ENCODE peak calls at places on chromosome X, in six cellular contexts. One of them, this sample, is unnamed.

GRCh38 chrX:29617276-29617675 is 598.1 kb upstream of the MAGEB2 start:
- DNase-seq in IMR-90: peak
- DNase-seq in brain microvascular endothelial cell: peak
- DNase-seq in right cardiac atrium: no peak
- DNase-seq in fibroblast of mammary gland: peak
- DNase-seq in psoas muscle: no peak
- DNase-seq in this sample: peak

GRCh38 chrX:155134255-155134654 is 62.9 kb downstream of the BRCC3 start:
- DNase-seq in fibroblast of mammary gland: no peak
- DNase-seq in psoas muscle: no peak
- DNase-seq in IMR-90: no peak
- DNase-seq in right cardiac atrium: peak
- DNase-seq in brain microvascular endothelial cell: no peak
- DNase-seq in this sample: no peak

GRCh38 chrX:21305799-21306336 is 68.3 kb upstream of the CNKSR2 start:
- DNase-seq in psoas muscle: no peak
- DNase-seq in brain microvascular endothelial cell: no peak
- DNase-seq in fibroblast of mammary gland: no peak
- DNase-seq in right cardiac atrium: no peak
- DNase-seq in IMR-90: no peak
- DNase-seq in this sample: no peak

GRCh38 chrX:153981771-153982533 is 9.4 kb downstream of the TMEM187 start:
- DNase-seq in psoas muscle: peak
- DNase-seq in brain microvascular endothelial cell: no peak
- DNase-seq in IMR-90: no peak
- DNase-seq in right cardiac atrium: peak
- DNase-seq in fibroblast of mammary gland: peak
- DNase-seq in this sample: no peak

GRCh38 chrX:16839852-16840460 is 30.2 kb downstream of the RBBP7 start:
- DNase-seq in fibroblast of mammary gland: peak
- DNase-seq in brain microvascular endothelial cell: peak
- DNase-seq in psoas muscle: no peak
- DNase-seq in right cardiac atrium: no peak
- DNase-seq in IMR-90: peak
- DNase-seq in this sample: no peak

GRCh38 chrX:152465132-152465531 is 14.0 kb upstream of the GABRA3 start:
- DNase-seq in right cardiac atrium: no peak
- DNase-seq in fibroblast of mammary gland: no peak
- DNase-seq in IMR-90: no peak
- DNase-seq in brain microvascular endothelial cell: no peak
- DNase-seq in psoas muscle: no peak
- DNase-seq in this sample: no peak

GRCh38 chrX:84248226-84248625 is 60.2 kb upstream of the RPS6KA6 start:
- DNase-seq in brain microvascular endothelial cell: peak
- DNase-seq in psoas muscle: no peak
- DNase-seq in right cardiac atrium: no peak
- DNase-seq in IMR-90: peak
- DNase-seq in fibroblast of mammary gland: peak
- DNase-seq in this sample: no peak

GRCh38 chrX:150805736-150806135 is 92.7 kb downstream of the CD99L2 start:
- DNase-seq in psoas muscle: no peak
- DNase-seq in brain microvascular endothelial cell: no peak
- DNase-seq in right cardiac atrium: no peak
- DNase-seq in IMR-90: peak
- DNase-seq in fibroblast of mammary gland: no peak
- DNase-seq in this sample: no peak

GRCh38 chrX:39740078-39740477 is 357.7 kb downstream of the BCOR start:
- DNase-seq in psoas muscle: no peak
- DNase-seq in brain microvascular endothelial cell: no peak
- DNase-seq in right cardiac atrium: no peak
- DNase-seq in fibroblast of mammary gland: no peak
- DNase-seq in IMR-90: no peak
- DNase-seq in this sample: no peak

GRCh38 chrX:31420711-31421151 is 348.9 kb upstream of the FTHL17 start:
- DNase-seq in psoas muscle: no peak
- DNase-seq in IMR-90: peak
- DNase-seq in right cardiac atrium: no peak
- DNase-seq in brain microvascular endothelial cell: no peak
- DNase-seq in fibroblast of mammary gland: peak
- DNase-seq in this sample: peak

GRCh38 chrX:109911046-109911445 is 91.9 kb upstream of the TMEM164 start:
- DNase-seq in psoas muscle: no peak
- DNase-seq in brain microvascular endothelial cell: no peak
- DNase-seq in IMR-90: no peak
- DNase-seq in right cardiac atrium: no peak
- DNase-seq in fibroblast of mammary gland: peak
- DNase-seq in this sample: no peak

GRCh38 chrX:97841544-97842179 is 958.0 kb downstream of the RPA4 start:
- DNase-seq in fibroblast of mammary gland: no peak
- DNase-seq in IMR-90: no peak
- DNase-seq in brain microvascular endothelial cell: no peak
- DNase-seq in psoas muscle: peak
- DNase-seq in right cardiac atrium: peak
- DNase-seq in this sample: no peak

GRCh38 chrX:102835504-102836146 is 101.4 kb upstream of the RAB40AL start:
- DNase-seq in right cardiac atrium: no peak
- DNase-seq in psoas muscle: no peak
- DNase-seq in IMR-90: peak
- DNase-seq in brain microvascular endothelial cell: peak
- DNase-seq in fibroblast of mammary gland: peak
- DNase-seq in this sample: no peak

GRCh38 chrX:18286322-18286831 is 65.7 kb upstream of the BEND2 start:
- DNase-seq in psoas muscle: no peak
- DNase-seq in fibroblast of mammary gland: no peak
- DNase-seq in IMR-90: no peak
- DNase-seq in brain microvascular endothelial cell: no peak
- DNase-seq in right cardiac atrium: no peak
- DNase-seq in this sample: no peak

GRCh38 chrX:2412131-2412530 is 88.6 kb downstream of the DHRSX start:
- DNase-seq in psoas muscle: no peak
- DNase-seq in brain microvascular endothelial cell: no peak
- DNase-seq in right cardiac atrium: no peak
- DNase-seq in fibroblast of mammary gland: no peak
- DNase-seq in IMR-90: no peak
- DNase-seq in this sample: no peak

GRCh38 chrX:108947205-108947604 is 210.8 kb upstream of the IRS4 start:
- DNase-seq in psoas muscle: no peak
- DNase-seq in brain microvascular endothelial cell: no peak
- DNase-seq in IMR-90: no peak
- DNase-seq in fibroblast of mammary gland: no peak
- DNase-seq in right cardiac atrium: no peak
- DNase-seq in this sample: no peak

GRCh38 chrX:41661366-41662095 is 27.2 kb upstream of the GPR34 start:
- DNase-seq in fibroblast of mammary gland: peak
- DNase-seq in IMR-90: peak
- DNase-seq in right cardiac atrium: no peak
- DNase-seq in psoas muscle: no peak
- DNase-seq in brain microvascular endothelial cell: no peak
- DNase-seq in this sample: no peak

GRCh38 chrX:38973327-38973726 is 172.1 kb downstream of the MID1IP1 start:
- DNase-seq in right cardiac atrium: no peak
- DNase-seq in fibroblast of mammary gland: peak
- DNase-seq in IMR-90: peak
- DNase-seq in psoas muscle: no peak
- DNase-seq in brain microvascular endothelial cell: no peak
- DNase-seq in this sample: no peak

GRCh38 chrX:12396584-12396983 is 258.3 kb downstream of the FRMPD4 start:
- DNase-seq in psoas muscle: no peak
- DNase-seq in IMR-90: no peak
- DNase-seq in right cardiac atrium: no peak
- DNase-seq in brain microvascular endothelial cell: no peak
- DNase-seq in fibroblast of mammary gland: no peak
- DNase-seq in this sample: no peak

GRCh38 chrX:109830704-109831206 is 97.7 kb upstream of the ACSL4 start:
- DNase-seq in psoas muscle: no peak
- DNase-seq in IMR-90: peak
- DNase-seq in fibroblast of mammary gland: peak
- DNase-seq in brain microvascular endothelial cell: no peak
- DNase-seq in right cardiac atrium: no peak
- DNase-seq in this sample: peak

GRCh38 chrX:20140410-20140809 is 1.2 kb downstream of the EIF1AX start:
- DNase-seq in IMR-90: no peak
- DNase-seq in right cardiac atrium: no peak
- DNase-seq in psoas muscle: no peak
- DNase-seq in brain microvascular endothelial cell: no peak
- DNase-seq in fibroblast of mammary gland: no peak
- DNase-seq in this sample: no peak

GRCh38 chrX:110748256-110748811 is 47.3 kb downstream of the CHRDL1 start:
- DNase-seq in right cardiac atrium: no peak
- DNase-seq in brain microvascular endothelial cell: no peak
- DNase-seq in psoas muscle: no peak
- DNase-seq in IMR-90: no peak
- DNase-seq in fibroblast of mammary gland: no peak
- DNase-seq in this sample: no peak

GRCh38 chrX:153727108-153727931 is 2.7 kb downstream of the ABCD1 start:
- DNase-seq in psoas muscle: peak
- DNase-seq in brain microvascular endothelial cell: no peak
- DNase-seq in IMR-90: no peak
- DNase-seq in right cardiac atrium: peak
- DNase-seq in fibroblast of mammary gland: no peak
- DNase-seq in this sample: no peak

GRCh38 chrX:102968216-102968615 is 31.1 kb downstream of the RAB40AL start:
- DNase-seq in psoas muscle: no peak
- DNase-seq in IMR-90: no peak
- DNase-seq in fibroblast of mammary gland: no peak
- DNase-seq in right cardiac atrium: no peak
- DNase-seq in brain microvascular endothelial cell: no peak
- DNase-seq in this sample: no peak

GRCh38 chrX:47502591-47503222 is 19.7 kb upstream of the ZNF41 start:
- DNase-seq in right cardiac atrium: no peak
- DNase-seq in fibroblast of mammary gland: peak
- DNase-seq in psoas muscle: no peak
- DNase-seq in IMR-90: peak
- DNase-seq in brain microvascular endothelial cell: no peak
- DNase-seq in this sample: no peak

GRCh38 chrX:149453030-149453429 is 52.1 kb downstream of the IDS start:
- DNase-seq in psoas muscle: no peak
- DNase-seq in right cardiac atrium: no peak
- DNase-seq in IMR-90: peak
- DNase-seq in fibroblast of mammary gland: peak
- DNase-seq in brain microvascular endothelial cell: peak
- DNase-seq in this sample: no peak

GRCh38 chrX:16838202-16839066 is 31.7 kb downstream of the RBBP7 start:
- DNase-seq in brain microvascular endothelial cell: peak
- DNase-seq in IMR-90: peak
- DNase-seq in right cardiac atrium: no peak
- DNase-seq in psoas muscle: peak
- DNase-seq in fibroblast of mammary gland: peak
- DNase-seq in this sample: peak

GRCh38 chrX:20197641-20198210 is 56.1 kb upstream of the EIF1AX start:
- DNase-seq in right cardiac atrium: no peak
- DNase-seq in fibroblast of mammary gland: no peak
- DNase-seq in IMR-90: peak
- DNase-seq in psoas muscle: no peak
- DNase-seq in brain microvascular endothelial cell: no peak
- DNase-seq in this sample: no peak

GRCh38 chrX:1902901-1903379 is 288.1 kb downstream of the ASMT start:
- DNase-seq in IMR-90: no peak
- DNase-seq in right cardiac atrium: no peak
- DNase-seq in psoas muscle: no peak
- DNase-seq in fibroblast of mammary gland: no peak
- DNase-seq in brain microvascular endothelial cell: no peak
- DNase-seq in this sample: no peak

GRCh38 chrX:70332600-70332999 is 42.7 kb downstream of the KIF4A start:
- DNase-seq in fibroblast of mammary gland: no peak
- DNase-seq in psoas muscle: no peak
- DNase-seq in brain microvascular endothelial cell: no peak
- DNase-seq in IMR-90: no peak
- DNase-seq in right cardiac atrium: no peak
- DNase-seq in this sample: no peak

GRCh38 chrX:9293051-9293496 is 171.8 kb upstream of the TBL1X start:
- DNase-seq in IMR-90: no peak
- DNase-seq in right cardiac atrium: no peak
- DNase-seq in fibroblast of mammary gland: no peak
- DNase-seq in psoas muscle: no peak
- DNase-seq in brain microvascular endothelial cell: no peak
- DNase-seq in this sample: no peak

GRCh38 chrX:100615015-100615414 is 21.6 kb downstream of the TSPAN6 start:
- DNase-seq in brain microvascular endothelial cell: peak
- DNase-seq in psoas muscle: no peak
- DNase-seq in fibroblast of mammary gland: peak
- DNase-seq in right cardiac atrium: no peak
- DNase-seq in IMR-90: peak
- DNase-seq in this sample: peak

GRCh38 chrX:43559643-43560042 is 96.5 kb upstream of the MAOA start:
- DNase-seq in brain microvascular endothelial cell: peak
- DNase-seq in IMR-90: peak
- DNase-seq in right cardiac atrium: no peak
- DNase-seq in fibroblast of mammary gland: peak
- DNase-seq in psoas muscle: no peak
- DNase-seq in this sample: no peak

GRCh38 chrX:131812847-131813825 is 210.0 kb upstream of the STK26 start:
- DNase-seq in fibroblast of mammary gland: peak
- DNase-seq in brain microvascular endothelial cell: peak
- DNase-seq in right cardiac atrium: peak
- DNase-seq in IMR-90: peak
- DNase-seq in psoas muscle: peak
- DNase-seq in this sample: peak
- H3K4me3 ChIP-seq in fibroblast of mammary gland: peak
- H3K4me3 ChIP-seq in brain microvascular endothelial cell: peak
- H3K4me3 ChIP-seq in right cardiac atrium: peak
- H3K4me3 ChIP-seq in IMR-90: peak
- H3K4me3 ChIP-seq in psoas muscle: peak
- H3K4me3 ChIP-seq in this sample: peak

GRCh38 chrX:136878423-136878822 is 2.1 kb downstream of the RBMX start:
- DNase-seq in IMR-90: no peak
- DNase-seq in psoas muscle: no peak
- DNase-seq in brain microvascular endothelial cell: no peak
- DNase-seq in fibroblast of mammary gland: no peak
- DNase-seq in right cardiac atrium: no peak
- DNase-seq in this sample: no peak
- H3K4me3 ChIP-seq in IMR-90: peak
- H3K4me3 ChIP-seq in psoas muscle: peak
- H3K4me3 ChIP-seq in brain microvascular endothelial cell: peak
- H3K4me3 ChIP-seq in fibroblast of mammary gland: peak
- H3K4me3 ChIP-seq in right cardiac atrium: peak
- H3K4me3 ChIP-seq in this sample: peak

GRCh38 chrX:55794420-55794819 is 76.9 kb downstream of the RRAGB start:
- DNase-seq in right cardiac atrium: no peak
- DNase-seq in fibroblast of mammary gland: no peak
- DNase-seq in brain microvascular endothelial cell: no peak
- DNase-seq in psoas muscle: no peak
- DNase-seq in IMR-90: no peak
- DNase-seq in this sample: no peak
- H3K4me3 ChIP-seq in right cardiac atrium: no peak
- H3K4me3 ChIP-seq in fibroblast of mammary gland: no peak
- H3K4me3 ChIP-seq in brain microvascular endothelial cell: no peak
- H3K4me3 ChIP-seq in psoas muscle: no peak
- H3K4me3 ChIP-seq in IMR-90: no peak
- H3K4me3 ChIP-seq in this sample: no peak

DNA sequence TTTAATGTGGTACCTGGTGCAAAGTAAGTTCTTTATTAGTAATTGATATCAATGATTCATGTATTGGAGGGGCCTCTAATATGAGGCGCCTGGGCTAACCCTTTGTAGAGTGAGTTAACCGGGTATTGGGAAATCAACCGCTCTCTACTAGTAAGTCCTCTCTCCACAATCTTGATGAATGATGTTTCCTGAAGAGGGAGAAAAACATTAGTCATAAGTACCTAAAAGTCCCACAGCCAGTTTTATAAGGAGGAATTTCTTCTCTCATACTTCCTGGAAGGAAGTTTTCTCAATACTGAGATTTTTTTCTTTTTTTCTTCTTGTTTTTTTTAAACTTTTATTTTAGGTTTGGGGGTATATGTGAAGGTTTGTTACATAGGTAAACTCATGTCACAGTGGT is 62.3 kb downstream of the AGTR2 start:
- DNase-seq in psoas muscle: no peak
- DNase-seq in fibroblast of mammary gland: peak
- DNase-seq in IMR-90: peak
- DNase-seq in right cardiac atrium: no peak
- DNase-seq in brain microvascular endothelial cell: peak
- DNase-seq in this sample: peak
- H3K4me3 ChIP-seq in psoas muscle: no peak
- H3K4me3 ChIP-seq in fibroblast of mammary gland: no peak
- H3K4me3 ChIP-seq in IMR-90: no peak
- H3K4me3 ChIP-seq in right cardiac atrium: no peak
- H3K4me3 ChIP-seq in brain microvascular endothelial cell: no peak
- H3K4me3 ChIP-seq in this sample: no peak

This sample was measured in AG09309.